ENCODE peak calls at places on chromosomes 16 and 17, in eight cellular contexts. One of them, this sample, is unnamed.
A peak's percentile ranks its signal among the peaks of the same experiment; 100 is the strongest.

GRCh38 chr16:30923554-30924085 is at the start of gene FBXL19:
- DNase-seq in ascending aorta: no peak
- DNase-seq in mucosa of gallbladder: no peak
- DNase-seq in brain microvascular endothelial cell: no peak
- DNase-seq in NCI-H1105: no peak
- DNase-seq in Right ventricle myocardium superior: peak; percentile 70
- DNase-seq in NT2/D1: no peak
- DNase-seq in SHP77 treated with DMSO at 0.1 percent for 48 hours: no peak
- DNase-seq in this sample: no peak

GRCh38 chr16:2233046-2233775 is 3.0 kb upstream of the DNASE1L2 start:
- DNase-seq in ascending aorta: no peak
- DNase-seq in mucosa of gallbladder: no peak
- DNase-seq in brain microvascular endothelial cell: no peak
- DNase-seq in NCI-H1105: no peak
- DNase-seq in Right ventricle myocardium superior: no peak
- DNase-seq in NT2/D1: no peak
- DNase-seq in SHP77 treated with DMSO at 0.1 percent for 48 hours: no peak
- DNase-seq in this sample: no peak

GRCh38 chr16:80614908-80615696 is 74.3 kb downstream of the DYNLRB2 start:
- DNase-seq in ascending aorta: no peak
- DNase-seq in mucosa of gallbladder: no peak
- DNase-seq in brain microvascular endothelial cell: peak; percentile 92
- DNase-seq in NCI-H1105: no peak
- DNase-seq in Right ventricle myocardium superior: no peak
- DNase-seq in NT2/D1: peak; percentile 11
- DNase-seq in SHP77 treated with DMSO at 0.1 percent for 48 hours: no peak
- DNase-seq in this sample: no peak

GRCh38 chr17:52636443-52636842 is 477.9 kb upstream of the CA10 start:
- DNase-seq in ascending aorta: no peak
- DNase-seq in mucosa of gallbladder: no peak
- DNase-seq in brain microvascular endothelial cell: no peak
- DNase-seq in NCI-H1105: no peak
- DNase-seq in Right ventricle myocardium superior: no peak
- DNase-seq in NT2/D1: no peak
- DNase-seq in SHP77 treated with DMSO at 0.1 percent for 48 hours: no peak
- DNase-seq in this sample: no peak

GRCh38 chr16:66932076-66932475 is 2.1 kb downstream of the CIAO2B start:
- DNase-seq in ascending aorta: no peak
- DNase-seq in mucosa of gallbladder: no peak
- DNase-seq in brain microvascular endothelial cell: no peak
- DNase-seq in NCI-H1105: no peak
- DNase-seq in Right ventricle myocardium superior: no peak
- DNase-seq in NT2/D1: no peak
- DNase-seq in SHP77 treated with DMSO at 0.1 percent for 48 hours: no peak
- DNase-seq in this sample: no peak

GRCh38 chr17:6555331-6556120 is 829 bp downstream of the PITPNM3 start:
- DNase-seq in ascending aorta: no peak
- DNase-seq in mucosa of gallbladder: peak; percentile 29
- DNase-seq in brain microvascular endothelial cell: no peak
- DNase-seq in NCI-H1105: no peak
- DNase-seq in Right ventricle myocardium superior: peak; percentile 50
- DNase-seq in NT2/D1: no peak
- DNase-seq in SHP77 treated with DMSO at 0.1 percent for 48 hours: no peak
- DNase-seq in this sample: no peak

GRCh38 chr17:74444406-74444805 is 12.5 kb downstream of the GPRC5C start:
- DNase-seq in ascending aorta: no peak
- DNase-seq in mucosa of gallbladder: no peak
- DNase-seq in brain microvascular endothelial cell: no peak
- DNase-seq in NCI-H1105: no peak
- DNase-seq in Right ventricle myocardium superior: peak; percentile 83
- DNase-seq in NT2/D1: no peak
- DNase-seq in SHP77 treated with DMSO at 0.1 percent for 48 hours: no peak
- DNase-seq in this sample: no peak

GRCh38 chr17:82565551-82565950 is 46.0 kb downstream of the FOXK2 start:
- DNase-seq in ascending aorta: no peak
- DNase-seq in mucosa of gallbladder: no peak
- DNase-seq in brain microvascular endothelial cell: no peak
- DNase-seq in NCI-H1105: no peak
- DNase-seq in Right ventricle myocardium superior: no peak
- DNase-seq in NT2/D1: no peak
- DNase-seq in SHP77 treated with DMSO at 0.1 percent for 48 hours: no peak
- DNase-seq in this sample: no peak

GRCh38 chr16:88287219-88287618 is 95.5 kb upstream of the ZNF469 start:
- DNase-seq in ascending aorta: no peak
- DNase-seq in mucosa of gallbladder: no peak
- DNase-seq in brain microvascular endothelial cell: no peak
- DNase-seq in NCI-H1105: no peak
- DNase-seq in Right ventricle myocardium superior: no peak
- DNase-seq in NT2/D1: peak; percentile 16
- DNase-seq in SHP77 treated with DMSO at 0.1 percent for 48 hours: no peak
- DNase-seq in this sample: peak; percentile 1

GRCh38 chr17:38358586-38359513 is 7.2 kb downstream of the SOCS7 start:
- DNase-seq in ascending aorta: no peak
- DNase-seq in mucosa of gallbladder: no peak
- DNase-seq in brain microvascular endothelial cell: no peak
- DNase-seq in NCI-H1105: no peak
- DNase-seq in Right ventricle myocardium superior: no peak
- DNase-seq in NT2/D1: no peak
- DNase-seq in SHP77 treated with DMSO at 0.1 percent for 48 hours: no peak
- DNase-seq in this sample: no peak

GRCh38 chr17:57477483-57478357 is 221.4 kb downstream of the MSI2 start:
- DNase-seq in ascending aorta: no peak
- DNase-seq in mucosa of gallbladder: no peak
- DNase-seq in brain microvascular endothelial cell: no peak
- DNase-seq in NCI-H1105: no peak
- DNase-seq in Right ventricle myocardium superior: no peak
- DNase-seq in NT2/D1: no peak
- DNase-seq in SHP77 treated with DMSO at 0.1 percent for 48 hours: no peak
- DNase-seq in this sample: no peak

GRCh38 chr17:45405250-45406086 is 27.2 kb downstream of the ARHGAP27 start:
- DNase-seq in ascending aorta: no peak
- DNase-seq in mucosa of gallbladder: no peak
- DNase-seq in brain microvascular endothelial cell: no peak
- DNase-seq in NCI-H1105: no peak
- DNase-seq in Right ventricle myocardium superior: no peak
- DNase-seq in NT2/D1: peak; percentile 83
- DNase-seq in SHP77 treated with DMSO at 0.1 percent for 48 hours: no peak
- DNase-seq in this sample: peak; percentile 81

This sample was measured in NCI-H82.